ENCODE peak calls at places on chromosomes 11 and 22, in seven cellular contexts. One of them, this sample, is unnamed.

GRCh38 chr22:36977401-36977861 is 41.8 kb downstream of the TST start:
- DNase-seq in stimulated activated CD4-positive, alpha-beta T cell treated with anti-CD3 and anti-CD28 coated beads, Interleukin-1b, Interleukin-23, amount 100 ng/mL, for 1 hour: peak; percentile 65
- DNase-seq in HS-27A: no peak
- DNase-seq in NCI-H748 treated with DMSO at 0.1 percent for 48 hours: no peak
- DNase-seq in mucosa of gallbladder: peak; percentile 29
- DNase-seq in choroid plexus epithelial cell: peak; percentile 57
- DNase-seq in GM12891: peak; percentile 62
- DNase-seq in this sample: peak; percentile 47

GRCh38 chr11:23288001-23288783 is 427.9 kb upstream of the CCDC179 start:
- DNase-seq in stimulated activated CD4-positive, alpha-beta T cell treated with anti-CD3 and anti-CD28 coated beads, Interleukin-1b, Interleukin-23, amount 100 ng/mL, for 1 hour: no peak
- DNase-seq in HS-27A: no peak
- DNase-seq in NCI-H748 treated with DMSO at 0.1 percent for 48 hours: no peak
- DNase-seq in mucosa of gallbladder: no peak
- DNase-seq in choroid plexus epithelial cell: peak; percentile 55
- DNase-seq in GM12891: no peak
- DNase-seq in this sample: no peak

GRCh38 chr22:24681236-24681635 is 78.2 kb downstream of the GGT1 start:
- DNase-seq in stimulated activated CD4-positive, alpha-beta T cell treated with anti-CD3 and anti-CD28 coated beads, Interleukin-1b, Interleukin-23, amount 100 ng/mL, for 1 hour: no peak
- DNase-seq in HS-27A: peak; percentile 63
- DNase-seq in NCI-H748 treated with DMSO at 0.1 percent for 48 hours: no peak
- DNase-seq in mucosa of gallbladder: no peak
- DNase-seq in choroid plexus epithelial cell: peak; percentile 83
- DNase-seq in GM12891: no peak
- DNase-seq in this sample: no peak

GRCh38 chr11:134537296-134537695 is 125.3 kb upstream of the B3GAT1 start:
- DNase-seq in stimulated activated CD4-positive, alpha-beta T cell treated with anti-CD3 and anti-CD28 coated beads, Interleukin-1b, Interleukin-23, amount 100 ng/mL, for 1 hour: no peak
- DNase-seq in HS-27A: no peak
- DNase-seq in NCI-H748 treated with DMSO at 0.1 percent for 48 hours: no peak
- DNase-seq in mucosa of gallbladder: no peak
- DNase-seq in choroid plexus epithelial cell: no peak
- DNase-seq in GM12891: no peak
- DNase-seq in this sample: no peak

GRCh38 chr22:48443680-48444079 is 1384.0 kb downstream of the BRD1 start:
- DNase-seq in stimulated activated CD4-positive, alpha-beta T cell treated with anti-CD3 and anti-CD28 coated beads, Interleukin-1b, Interleukin-23, amount 100 ng/mL, for 1 hour: no peak
- DNase-seq in HS-27A: no peak
- DNase-seq in NCI-H748 treated with DMSO at 0.1 percent for 48 hours: no peak
- DNase-seq in mucosa of gallbladder: no peak
- DNase-seq in choroid plexus epithelial cell: no peak
- DNase-seq in GM12891: no peak
- DNase-seq in this sample: no peak

GRCh38 chr11:114413958-114414357 is 13.5 kb downstream of the RBM7 start:
- DNase-seq in stimulated activated CD4-positive, alpha-beta T cell treated with anti-CD3 and anti-CD28 coated beads, Interleukin-1b, Interleukin-23, amount 100 ng/mL, for 1 hour: no peak
- DNase-seq in HS-27A: no peak
- DNase-seq in NCI-H748 treated with DMSO at 0.1 percent for 48 hours: no peak
- DNase-seq in mucosa of gallbladder: no peak
- DNase-seq in choroid plexus epithelial cell: no peak
- DNase-seq in GM12891: no peak
- DNase-seq in this sample: no peak

GRCh38 chr11:119417726-119418540 is 5.0 kb downstream of the THY1 start:
- DNase-seq in stimulated activated CD4-positive, alpha-beta T cell treated with anti-CD3 and anti-CD28 coated beads, Interleukin-1b, Interleukin-23, amount 100 ng/mL, for 1 hour: no peak
- DNase-seq in HS-27A: peak; percentile 66
- DNase-seq in NCI-H748 treated with DMSO at 0.1 percent for 48 hours: no peak
- DNase-seq in mucosa of gallbladder: no peak
- DNase-seq in choroid plexus epithelial cell: peak; percentile 47
- DNase-seq in GM12891: no peak
- DNase-seq in this sample: no peak

GRCh38 chr11:2305862-2306823 is 4.3 kb downstream of the TSPAN32 start:
- DNase-seq in stimulated activated CD4-positive, alpha-beta T cell treated with anti-CD3 and anti-CD28 coated beads, Interleukin-1b, Interleukin-23, amount 100 ng/mL, for 1 hour: no peak
- DNase-seq in HS-27A: no peak
- DNase-seq in NCI-H748 treated with DMSO at 0.1 percent for 48 hours: no peak
- DNase-seq in mucosa of gallbladder: peak; percentile 67
- DNase-seq in choroid plexus epithelial cell: peak; percentile 59
- DNase-seq in GM12891: no peak
- DNase-seq in this sample: peak; percentile 66

GRCh38 chr22:47605886-47606285 is 843.4 kb downstream of the TBC1D22A start:
- DNase-seq in stimulated activated CD4-positive, alpha-beta T cell treated with anti-CD3 and anti-CD28 coated beads, Interleukin-1b, Interleukin-23, amount 100 ng/mL, for 1 hour: no peak
- DNase-seq in HS-27A: no peak
- DNase-seq in NCI-H748 treated with DMSO at 0.1 percent for 48 hours: no peak
- DNase-seq in mucosa of gallbladder: no peak
- DNase-seq in choroid plexus epithelial cell: no peak
- DNase-seq in GM12891: no peak
- DNase-seq in this sample: no peak

GRCh38 chr22:48596111-48596860 is 1231.4 kb downstream of the BRD1 start:
- DNase-seq in stimulated activated CD4-positive, alpha-beta T cell treated with anti-CD3 and anti-CD28 coated beads, Interleukin-1b, Interleukin-23, amount 100 ng/mL, for 1 hour: no peak
- DNase-seq in HS-27A: no peak
- DNase-seq in NCI-H748 treated with DMSO at 0.1 percent for 48 hours: no peak
- DNase-seq in mucosa of gallbladder: no peak
- DNase-seq in choroid plexus epithelial cell: no peak
- DNase-seq in GM12891: no peak
- DNase-seq in this sample: no peak

GRCh38 chr11:69884286-69884685 is 65.1 kb upstream of the FGF3 start:
- DNase-seq in stimulated activated CD4-positive, alpha-beta T cell treated with anti-CD3 and anti-CD28 coated beads, Interleukin-1b, Interleukin-23, amount 100 ng/mL, for 1 hour: no peak
- DNase-seq in HS-27A: no peak
- DNase-seq in NCI-H748 treated with DMSO at 0.1 percent for 48 hours: no peak
- DNase-seq in mucosa of gallbladder: no peak
- DNase-seq in choroid plexus epithelial cell: no peak
- DNase-seq in GM12891: no peak
- DNase-seq in this sample: no peak

GRCh38 chr11:107702723-107703122 is 9.1 kb downstream of the SLN start:
- DNase-seq in stimulated activated CD4-positive, alpha-beta T cell treated with anti-CD3 and anti-CD28 coated beads, Interleukin-1b, Interleukin-23, amount 100 ng/mL, for 1 hour: no peak
- DNase-seq in HS-27A: no peak
- DNase-seq in NCI-H748 treated with DMSO at 0.1 percent for 48 hours: no peak
- DNase-seq in mucosa of gallbladder: no peak
- DNase-seq in choroid plexus epithelial cell: peak; percentile 31
- DNase-seq in GM12891: no peak
- DNase-seq in this sample: no peak

GRCh38 chr22:32607086-32607485 is 132.5 kb downstream of the FBXO7 start:
- DNase-seq in stimulated activated CD4-positive, alpha-beta T cell treated with anti-CD3 and anti-CD28 coated beads, Interleukin-1b, Interleukin-23, amount 100 ng/mL, for 1 hour: no peak
- DNase-seq in HS-27A: no peak
- DNase-seq in NCI-H748 treated with DMSO at 0.1 percent for 48 hours: no peak
- DNase-seq in mucosa of gallbladder: no peak
- DNase-seq in choroid plexus epithelial cell: no peak
- DNase-seq in GM12891: no peak
- DNase-seq in this sample: no peak

GRCh38 chr11:44532809-44533208 is 32.7 kb upstream of the CD82 start:
- DNase-seq in stimulated activated CD4-positive, alpha-beta T cell treated with anti-CD3 and anti-CD28 coated beads, Interleukin-1b, Interleukin-23, amount 100 ng/mL, for 1 hour: no peak
- DNase-seq in HS-27A: no peak
- DNase-seq in NCI-H748 treated with DMSO at 0.1 percent for 48 hours: no peak
- DNase-seq in mucosa of gallbladder: no peak
- DNase-seq in choroid plexus epithelial cell: no peak
- DNase-seq in GM12891: no peak
- DNase-seq in this sample: no peak

GRCh38 chr11:12148466-12148865 is 38.1 kb downstream of the MICAL2 start:
- DNase-seq in stimulated activated CD4-positive, alpha-beta T cell treated with anti-CD3 and anti-CD28 coated beads, Interleukin-1b, Interleukin-23, amount 100 ng/mL, for 1 hour: no peak
- DNase-seq in HS-27A: no peak
- DNase-seq in NCI-H748 treated with DMSO at 0.1 percent for 48 hours: no peak
- DNase-seq in mucosa of gallbladder: no peak
- DNase-seq in choroid plexus epithelial cell: no peak
- DNase-seq in GM12891: no peak
- DNase-seq in this sample: no peak

GRCh38 chr11:1953489-1954284 is 6.6 kb downstream of the MRPL23 start:
- DNase-seq in stimulated activated CD4-positive, alpha-beta T cell treated with anti-CD3 and anti-CD28 coated beads, Interleukin-1b, Interleukin-23, amount 100 ng/mL, for 1 hour: peak; percentile 11
- DNase-seq in HS-27A: no peak
- DNase-seq in NCI-H748 treated with DMSO at 0.1 percent for 48 hours: no peak
- DNase-seq in mucosa of gallbladder: no peak
- DNase-seq in choroid plexus epithelial cell: no peak
- DNase-seq in GM12891: no peak
- DNase-seq in this sample: no peak

GRCh38 chr11:83119216-83119615 is 37.7 kb upstream of the PCF11 start:
- DNase-seq in stimulated activated CD4-positive, alpha-beta T cell treated with anti-CD3 and anti-CD28 coated beads, Interleukin-1b, Interleukin-23, amount 100 ng/mL, for 1 hour: no peak
- DNase-seq in HS-27A: no peak
- DNase-seq in NCI-H748 treated with DMSO at 0.1 percent for 48 hours: no peak
- DNase-seq in mucosa of gallbladder: no peak
- DNase-seq in choroid plexus epithelial cell: peak; percentile 41
- DNase-seq in GM12891: no peak
- DNase-seq in this sample: no peak

GRCh38 chr11:12098601-12099000 is 11.8 kb upstream of the MICAL2 start:
- DNase-seq in stimulated activated CD4-positive, alpha-beta T cell treated with anti-CD3 and anti-CD28 coated beads, Interleukin-1b, Interleukin-23, amount 100 ng/mL, for 1 hour: no peak
- DNase-seq in HS-27A: no peak
- DNase-seq in NCI-H748 treated with DMSO at 0.1 percent for 48 hours: no peak
- DNase-seq in mucosa of gallbladder: no peak
- DNase-seq in choroid plexus epithelial cell: no peak
- DNase-seq in GM12891: no peak
- DNase-seq in this sample: no peak

GRCh38 chr11:64723117-64723906 is at the start of gene NRXN2:
- DNase-seq in stimulated activated CD4-positive, alpha-beta T cell treated with anti-CD3 and anti-CD28 coated beads, Interleukin-1b, Interleukin-23, amount 100 ng/mL, for 1 hour: peak; percentile 68
- DNase-seq in HS-27A: peak; percentile 51
- DNase-seq in NCI-H748 treated with DMSO at 0.1 percent for 48 hours: peak; percentile 65
- DNase-seq in mucosa of gallbladder: peak; percentile 87
- DNase-seq in choroid plexus epithelial cell: peak; percentile 80
- DNase-seq in GM12891: peak; percentile 99
- DNase-seq in this sample: peak; percentile 80

GRCh38 chr11:64359712-64360402 is 895 bp downstream of the RPS6KA4 start:
- DNase-seq in stimulated activated CD4-positive, alpha-beta T cell treated with anti-CD3 and anti-CD28 coated beads, Interleukin-1b, Interleukin-23, amount 100 ng/mL, for 1 hour: no peak
- DNase-seq in HS-27A: no peak
- DNase-seq in NCI-H748 treated with DMSO at 0.1 percent for 48 hours: no peak
- DNase-seq in mucosa of gallbladder: no peak
- DNase-seq in choroid plexus epithelial cell: no peak
- DNase-seq in GM12891: peak; percentile 61
- DNase-seq in this sample: no peak

GRCh38 chr22:19819209-19819910 is 35.3 kb downstream of the GNB1L start:
- DNase-seq in stimulated activated CD4-positive, alpha-beta T cell treated with anti-CD3 and anti-CD28 coated beads, Interleukin-1b, Interleukin-23, amount 100 ng/mL, for 1 hour: no peak
- DNase-seq in HS-27A: no peak
- DNase-seq in NCI-H748 treated with DMSO at 0.1 percent for 48 hours: no peak
- DNase-seq in mucosa of gallbladder: peak; percentile 7
- DNase-seq in choroid plexus epithelial cell: no peak
- DNase-seq in GM12891: peak; percentile 13
- DNase-seq in this sample: no peak

GRCh38 chr11:71246559-71246958 is 5.8 kb downstream of the SHANK2 start:
- DNase-seq in stimulated activated CD4-positive, alpha-beta T cell treated with anti-CD3 and anti-CD28 coated beads, Interleukin-1b, Interleukin-23, amount 100 ng/mL, for 1 hour: no peak
- DNase-seq in HS-27A: no peak
- DNase-seq in NCI-H748 treated with DMSO at 0.1 percent for 48 hours: peak; percentile 11
- DNase-seq in mucosa of gallbladder: no peak
- DNase-seq in choroid plexus epithelial cell: no peak
- DNase-seq in GM12891: no peak
- DNase-seq in this sample: no peak

This sample was measured in lung.